ENCODE peak calls at places on chromosomes 12 and 14, in five cellular contexts. M is endothelial cell; A is activated T-cell treated with anti-CD3 and anti-CD28 coated beads, Interleukin-2, amount 50 U/mL, for 24 hours; I is hypothalamus; H is uterus. J is an unnamed sample.
A peak's percentile ranks its signal among the peaks of the same experiment; 100 is the strongest.

GRCh38 chr14:29858299-29858698 is 69.3 kb downstream of the PRKD1 start:
- DNase-seq in M (no peak), A (no peak), I (no peak), H (no peak), J (no peak)

GRCh38 chr12:65497645-65498044 is 219.2 kb downstream of the MSRB3 start:
- DNase-seq in M (no peak), A (no peak), I (no peak), H (no peak), J (no peak)

GRCh38 chr14:99288948-99289347 is 17.0 kb upstream of the BCL11B start:
- DNase-seq in M (no peak), A (no peak), I (no peak), H (no peak), J (no peak)

GRCh38 chr12:117890644-117891043 is 78.1 kb downstream of the KSR2 start:
- DNase-seq in M (no peak), A (no peak), I (no peak), H (no peak), J (no peak)

GRCh38 chr12:109735825-109736551 is 22.4 kb downstream of the FAM222A start:
- DNase-seq in M (no peak), A (no peak), I (no peak), H (no peak), J (no peak)

GRCh38 chr12:110826592-110827200 is 20.1 kb upstream of the CCDC63 start:
- DNase-seq in M (peak; percentile 90), A (peak; percentile 93), I (peak; percentile 64), H (peak; percentile 75), J (peak; percentile 41)

GRCh38 chr14:103296007-103296406 is 38.0 kb upstream of the EIF5 start:
- DNase-seq in M (no peak), A (no peak), I (no peak), H (no peak), J (no peak)

GRCh38 chr12:30391766-30392366 is 303.8 kb downstream of the IPO8 start:
- DNase-seq in M (no peak), A (no peak), I (no peak), H (no peak), J (no peak)

GRCh38 chr12:92899388-92900001 is 29.6 kb downstream of the EEA1 start:
- DNase-seq in M (no peak), A (no peak), I (peak; percentile 30), H (peak; percentile 90), J (no peak)

GRCh38 chr12:53500119-53500775 is 836 bp upstream of the TARBP2 start:
- DNase-seq in M (no peak), A (no peak), I (peak; percentile 56), H (peak; percentile 79), J (no peak)

GRCh38 chr12:93743229-93743998 is 66.2 kb downstream of the CRADD start:
- DNase-seq in M (no peak), A (no peak), I (no peak), H (no peak), J (no peak)

GRCh38 chr12:10562306-10562933 is 51.0 kb downstream of the MAGOHB start:
- DNase-seq in M (peak; percentile 18), A (no peak), I (no peak), H (no peak), J (no peak)

J was measured in substantia nigra.